ENCODE peak calls at places on chromosomes 11 and 22, in ten cellular contexts. One of them, this sample, is unnamed.

GRCh38 chr11:113267536-113267935 is 46.8 kb upstream of the TTC12 start:
- DNase-seq in NCI-H1417: no peak
- DNase-seq in neural progenitor cell: no peak
- DNase-seq in memory B cell: no peak
- DNase-seq in hepatic stellate cell: no peak
- DNase-seq in effector memory CD4-positive, alpha-beta T cell: no peak
- DNase-seq in stomach: no peak
- DNase-seq in stimulated activated CD4-positive, alpha-beta T cell treated with anti-CD3 and anti-CD28 coated beads, Interleukin-4, amount 100 ng/mL, for 4 hours: no peak
- DNase-seq in stimulated activated naive CD8-positive, alpha-beta T cell treated with anti-CD3 and anti-CD28 coated beads, Interleukin-15, amount 100 ng/mL, for 72 hours: no peak
- DNase-seq in aorta: no peak
- DNase-seq in this sample: no peak

GRCh38 chr11:31813961-31814868 is 3.1 kb upstream of the PAX6 start:
- DNase-seq in hepatic stellate cell: no peak
- DNase-seq in memory B cell: no peak
- DNase-seq in aorta: no peak
- DNase-seq in effector memory CD4-positive, alpha-beta T cell: no peak
- DNase-seq in stomach: no peak
- DNase-seq in NCI-H1417: peak
- DNase-seq in neural progenitor cell: peak
- DNase-seq in stimulated activated naive CD8-positive, alpha-beta T cell treated with anti-CD3 and anti-CD28 coated beads, Interleukin-15, amount 100 ng/mL, for 72 hours: no peak
- DNase-seq in stimulated activated CD4-positive, alpha-beta T cell treated with anti-CD3 and anti-CD28 coated beads, Interleukin-4, amount 100 ng/mL, for 4 hours: no peak
- DNase-seq in this sample: no peak

GRCh38 chr22:23072035-23072910 is 2.0 kb downstream of the GNAZ start:
- DNase-seq in NCI-H1417: no peak
- DNase-seq in aorta: peak
- DNase-seq in stomach: no peak
- DNase-seq in effector memory CD4-positive, alpha-beta T cell: no peak
- DNase-seq in hepatic stellate cell: no peak
- DNase-seq in memory B cell: no peak
- DNase-seq in stimulated activated naive CD8-positive, alpha-beta T cell treated with anti-CD3 and anti-CD28 coated beads, Interleukin-15, amount 100 ng/mL, for 72 hours: no peak
- DNase-seq in neural progenitor cell: no peak
- DNase-seq in stimulated activated CD4-positive, alpha-beta T cell treated with anti-CD3 and anti-CD28 coated beads, Interleukin-4, amount 100 ng/mL, for 4 hours: no peak
- DNase-seq in this sample: peak

GRCh38 chr22:17773606-17774205 is 563 bp downstream of the BID start:
- DNase-seq in stimulated activated naive CD8-positive, alpha-beta T cell treated with anti-CD3 and anti-CD28 coated beads, Interleukin-15, amount 100 ng/mL, for 72 hours: peak
- DNase-seq in stimulated activated CD4-positive, alpha-beta T cell treated with anti-CD3 and anti-CD28 coated beads, Interleukin-4, amount 100 ng/mL, for 4 hours: peak
- DNase-seq in aorta: peak
- DNase-seq in stomach: peak
- DNase-seq in hepatic stellate cell: peak
- DNase-seq in effector memory CD4-positive, alpha-beta T cell: peak
- DNase-seq in neural progenitor cell: peak
- DNase-seq in NCI-H1417: peak
- DNase-seq in memory B cell: peak
- DNase-seq in this sample: no peak

GRCh38 chr11:132519226-132519860 is 1013.0 kb downstream of the OPCML start:
- DNase-seq in neural progenitor cell: no peak
- DNase-seq in stomach: no peak
- DNase-seq in stimulated activated CD4-positive, alpha-beta T cell treated with anti-CD3 and anti-CD28 coated beads, Interleukin-4, amount 100 ng/mL, for 4 hours: no peak
- DNase-seq in aorta: no peak
- DNase-seq in memory B cell: no peak
- DNase-seq in NCI-H1417: no peak
- DNase-seq in stimulated activated naive CD8-positive, alpha-beta T cell treated with anti-CD3 and anti-CD28 coated beads, Interleukin-15, amount 100 ng/mL, for 72 hours: no peak
- DNase-seq in effector memory CD4-positive, alpha-beta T cell: no peak
- DNase-seq in hepatic stellate cell: peak
- DNase-seq in this sample: no peak

GRCh38 chr22:46935506-46936377 is 173.3 kb downstream of the TBC1D22A start:
- DNase-seq in NCI-H1417: no peak
- DNase-seq in stimulated activated CD4-positive, alpha-beta T cell treated with anti-CD3 and anti-CD28 coated beads, Interleukin-4, amount 100 ng/mL, for 4 hours: no peak
- DNase-seq in stimulated activated naive CD8-positive, alpha-beta T cell treated with anti-CD3 and anti-CD28 coated beads, Interleukin-15, amount 100 ng/mL, for 72 hours: no peak
- DNase-seq in memory B cell: no peak
- DNase-seq in effector memory CD4-positive, alpha-beta T cell: no peak
- DNase-seq in aorta: no peak
- DNase-seq in neural progenitor cell: no peak
- DNase-seq in hepatic stellate cell: no peak
- DNase-seq in stomach: no peak
- DNase-seq in this sample: no peak

GRCh38 chr11:131833371-131833770 is 463.0 kb downstream of the NTM start:
- DNase-seq in NCI-H1417: no peak
- DNase-seq in effector memory CD4-positive, alpha-beta T cell: no peak
- DNase-seq in hepatic stellate cell: no peak
- DNase-seq in stimulated activated CD4-positive, alpha-beta T cell treated with anti-CD3 and anti-CD28 coated beads, Interleukin-4, amount 100 ng/mL, for 4 hours: no peak
- DNase-seq in stomach: no peak
- DNase-seq in aorta: no peak
- DNase-seq in neural progenitor cell: no peak
- DNase-seq in memory B cell: no peak
- DNase-seq in stimulated activated naive CD8-positive, alpha-beta T cell treated with anti-CD3 and anti-CD28 coated beads, Interleukin-15, amount 100 ng/mL, for 72 hours: no peak
- DNase-seq in this sample: no peak

GRCh38 chr22:46072030-46072881 is 78.1 kb upstream of the PPARA start:
- DNase-seq in aorta: peak
- DNase-seq in stimulated activated CD4-positive, alpha-beta T cell treated with anti-CD3 and anti-CD28 coated beads, Interleukin-4, amount 100 ng/mL, for 4 hours: peak
- DNase-seq in hepatic stellate cell: no peak
- DNase-seq in NCI-H1417: no peak
- DNase-seq in stomach: peak
- DNase-seq in effector memory CD4-positive, alpha-beta T cell: no peak
- DNase-seq in neural progenitor cell: peak
- DNase-seq in stimulated activated naive CD8-positive, alpha-beta T cell treated with anti-CD3 and anti-CD28 coated beads, Interleukin-15, amount 100 ng/mL, for 72 hours: peak
- DNase-seq in memory B cell: no peak
- DNase-seq in this sample: peak

GRCh38 chr11:125992893-125993292 is 47.0 kb downstream of the VSIG10L2 start:
- DNase-seq in stimulated activated naive CD8-positive, alpha-beta T cell treated with anti-CD3 and anti-CD28 coated beads, Interleukin-15, amount 100 ng/mL, for 72 hours: no peak
- DNase-seq in aorta: no peak
- DNase-seq in effector memory CD4-positive, alpha-beta T cell: no peak
- DNase-seq in memory B cell: no peak
- DNase-seq in stomach: no peak
- DNase-seq in NCI-H1417: no peak
- DNase-seq in stimulated activated CD4-positive, alpha-beta T cell treated with anti-CD3 and anti-CD28 coated beads, Interleukin-4, amount 100 ng/mL, for 4 hours: no peak
- DNase-seq in hepatic stellate cell: no peak
- DNase-seq in neural progenitor cell: no peak
- DNase-seq in this sample: no peak

GRCh38 chr22:17213976-17214375 is 5.3 kb downstream of the ADA2 start:
- DNase-seq in hepatic stellate cell: no peak
- DNase-seq in stimulated activated naive CD8-positive, alpha-beta T cell treated with anti-CD3 and anti-CD28 coated beads, Interleukin-15, amount 100 ng/mL, for 72 hours: peak
- DNase-seq in stimulated activated CD4-positive, alpha-beta T cell treated with anti-CD3 and anti-CD28 coated beads, Interleukin-4, amount 100 ng/mL, for 4 hours: peak
- DNase-seq in neural progenitor cell: peak
- DNase-seq in aorta: peak
- DNase-seq in NCI-H1417: peak
- DNase-seq in effector memory CD4-positive, alpha-beta T cell: no peak
- DNase-seq in memory B cell: no peak
- DNase-seq in stomach: peak
- DNase-seq in this sample: peak

GRCh38 chr11:86594746-86595145 is 77.7 kb downstream of the ME3 start:
- DNase-seq in effector memory CD4-positive, alpha-beta T cell: no peak
- DNase-seq in stimulated activated naive CD8-positive, alpha-beta T cell treated with anti-CD3 and anti-CD28 coated beads, Interleukin-15, amount 100 ng/mL, for 72 hours: no peak
- DNase-seq in aorta: no peak
- DNase-seq in stomach: no peak
- DNase-seq in hepatic stellate cell: no peak
- DNase-seq in memory B cell: no peak
- DNase-seq in stimulated activated CD4-positive, alpha-beta T cell treated with anti-CD3 and anti-CD28 coated beads, Interleukin-4, amount 100 ng/mL, for 4 hours: no peak
- DNase-seq in NCI-H1417: no peak
- DNase-seq in neural progenitor cell: peak
- DNase-seq in this sample: no peak

GRCh38 chr11:116607027-116607426 is 165.8 kb downstream of the BUD13 start:
- DNase-seq in NCI-H1417: no peak
- DNase-seq in stimulated activated naive CD8-positive, alpha-beta T cell treated with anti-CD3 and anti-CD28 coated beads, Interleukin-15, amount 100 ng/mL, for 72 hours: no peak
- DNase-seq in neural progenitor cell: no peak
- DNase-seq in hepatic stellate cell: no peak
- DNase-seq in stimulated activated CD4-positive, alpha-beta T cell treated with anti-CD3 and anti-CD28 coated beads, Interleukin-4, amount 100 ng/mL, for 4 hours: no peak
- DNase-seq in stomach: no peak
- DNase-seq in effector memory CD4-positive, alpha-beta T cell: no peak
- DNase-seq in aorta: no peak
- DNase-seq in memory B cell: no peak
- DNase-seq in this sample: no peak

This sample was measured in upper lobe of right lung.